ENCODE peak calls at places on chromosomes 3 and 15, in five cellular contexts. M is IMR-90, I is mesendoderm, V is endothelial cell of umbilical vein, R is neural progenitor cell. P is an unnamed sample.
A peak's percentile ranks its signal among the peaks of the same experiment; 100 is the strongest.

GRCh38 chr3:42704136-42704841 is 1.7 kb upstream of the HHATL start:
- DNase-seq in M (no peak), I (no peak), V (no peak), R (no peak), P (no peak)

GRCh38 chr3:127694467-127695215 is 21.9 kb downstream of the ABTB1 start:
- DNase-seq in M (peak; percentile 20), I (peak; percentile 69), V (peak; percentile 36), R (peak; percentile 51), P (peak; percentile 43)

GRCh38 chr15:48250640-48251076 is 44.6 kb downstream of the SLC12A1 start:
- DNase-seq in M (peak; percentile 79), I (peak; percentile 87), V (peak; percentile 71), R (peak; percentile 70), P (peak; percentile 65)

GRCh38 chr3:39038165-39038564 is 13.6 kb downstream of the SCN11A start:
- DNase-seq in M (peak; percentile 60), I (no peak), V (no peak), R (no peak), P (no peak)

GRCh38 chr3:171557173-171557572 is 97.0 kb upstream of the TNIK start:
- DNase-seq in M (no peak), I (no peak), V (no peak), R (no peak), P (no peak)

GRCh38 chr3:134437211-134437752 is 48.5 kb downstream of the ANAPC13 start:
- DNase-seq in M (no peak), I (no peak), V (no peak), R (no peak), P (no peak)

GRCh38 chr15:79401301-79401700 is 30.8 kb upstream of the MINAR1 start:
- DNase-seq in M (no peak), I (no peak), V (no peak), R (no peak), P (no peak)

GRCh38 chr3:148970311-148970710 is 21.0 kb upstream of the GYG1 start:
- DNase-seq in M (no peak), I (no peak), V (no peak), R (no peak), P (no peak)

GRCh38 chr3:144128117-144128892 is 156.7 kb downstream of the DIPK2A start:
- DNase-seq in M (no peak), I (peak; percentile 75), V (no peak), R (peak; percentile 60), P (peak; percentile 76)

GRCh38 chr3:156382458-156383346 is 172.2 kb downstream of the SSR3 start:
- DNase-seq in M (peak; percentile 41), I (peak; percentile 65), V (peak; percentile 49), R (peak; percentile 24), P (peak; percentile 73)

GRCh38 chr3:13034109-13034800 is 39.0 kb downstream of the IQSEC1 start:
- DNase-seq in M (no peak), I (no peak), V (no peak), R (no peak), P (no peak)

GRCh38 chr3:37223084-37223975 is 48.9 kb upstream of the LRRFIP2 start:
- DNase-seq in M (peak; percentile 43), I (peak; percentile 25), V (no peak), R (no peak), P (peak; percentile 57)

GRCh38 chr15:100818927-100819326 is 60.7 kb upstream of the ALDH1A3 start:
- DNase-seq in M (peak; percentile 72), I (no peak), V (no peak), R (no peak), P (no peak)

GRCh38 chr3:162142511-162142910 is 645.9 kb downstream of the OTOL1 start:
- DNase-seq in M (peak; percentile 70), I (no peak), V (no peak), R (no peak), P (no peak)

GRCh38 chr15:35141743-35142356 is 56.8 kb upstream of the NANOGP8 start:
- DNase-seq in M (peak; percentile 96), I (no peak), V (no peak), R (no peak), P (no peak)

GRCh38 chr3:27728195-27729087 is 6.3 kb upstream of the EOMES start:
- DNase-seq in M (no peak), I (peak; percentile 95), V (no peak), R (peak; percentile 91), P (no peak)

GRCh38 chr3:141930801-141931200 is 54.4 kb downstream of the ATP1B3 start:
- DNase-seq in M (no peak), I (no peak), V (no peak), R (no peak), P (no peak)

GRCh38 chr3:31486865-31487533 is 45.7 kb upstream of the STT3B start:
- DNase-seq in M (no peak), I (no peak), V (no peak), R (no peak), P (no peak)
- H3K4me2 ChIP-seq in M (no peak overlapping the region), I (no peak overlapping the region), V (no peak overlapping the region), R (no peak overlapping the region), P (no peak overlapping the region)

GRCh38 chr3:186472466-186473008 is 71.6 kb downstream of the CRYGS start:
- DNase-seq in M (peak; percentile 13), I (no peak), V (no peak), R (no peak), P (no peak)
- H3K4me3 ChIP-seq in M (no peak overlapping the region), I (no peak overlapping the region), V (no peak overlapping the region), R (no peak overlapping the region), P (no peak overlapping the region)

GRCh38 chr3:22980346-22980745 is 222.8 kb upstream of the UBE2E2 start:
- DNase-seq in M (peak; percentile 24), I (peak; percentile 38), V (no peak), R (no peak), P (no peak)
- H3K4me2 ChIP-seq in M (no peak overlapping the region), I (no peak overlapping the region), V (no peak overlapping the region), R (no peak overlapping the region), P (no peak overlapping the region)

GRCh38 chr15:67114046-67114445 is 48.6 kb downstream of the SMAD3 start:
- DNase-seq in M (no peak), I (no peak), V (no peak), R (no peak), P (no peak)

GRCh38 chr15:67108122-67108871 is 42.9 kb downstream of the SMAD3 start:
- DNase-seq in M (no peak), I (no peak), V (no peak), R (no peak), P (no peak)

GRCh38 chr15:67110400-67110799 is 45.0 kb downstream of the SMAD3 start:
- DNase-seq in M (no peak), I (no peak), V (no peak), R (no peak), P (no peak)

GRCh38 chr15:67109141-67110034 is 44.0 kb downstream of the SMAD3 start:
- DNase-seq in M (peak; percentile 99), I (peak; percentile 65), V (peak; percentile 94), R (no peak), P (no peak)

GRCh38 chr15:67110958-67111864 is 45.8 kb downstream of the SMAD3 start:
- DNase-seq in M (peak; percentile 54), I (no peak), V (no peak), R (no peak), P (peak; percentile 59)
- H3K4me3 ChIP-seq in M (no peak overlapping the region), I (no peak overlapping the region), V (no peak overlapping the region), R (no peak overlapping the region), P (no peak overlapping the region)